ENCODE peak calls at places on chromosomes 3 and 15, in eight cellular contexts. I is stomach; N is Caco-2; K is CD4-positive, CD25-positive, alpha-beta regulatory T cell; X is neuronal stem cell; D is HepG2; U is HCT116; S is fibroblast of lung. H is an unnamed sample. For H3K9me3 and H3K4me1, the result is how much of the 10 kb centered on the place peaks cover.

GRCh38 chr3:43773273-43774104 is 82.8 kb downstream of the ABHD5 start:
- DNase-seq in X (no peak), U (no peak), S (peak), I (peak), N (no peak), K (no peak), D (peak), H (no peak)

GRCh38 chr3:158823426-158823825 is 21.6 kb downstream of the MFSD1 start:
- DNase-seq in N (no peak), D (no peak), S (no peak), I (no peak), X (no peak), K (no peak), U (no peak), H (no peak)

GRCh38 chr15:83174891-83175290 is 32.7 kb downstream of the HDGFL3 start:
- DNase-seq in K (no peak), S (no peak), I (no peak), D (no peak), U (no peak), X (no peak), N (no peak), H (no peak)

GRCh38 chr3:128068156-128068620 is 16.0 kb downstream of the SEC61A1 start:
- DNase-seq in K (no peak), I (no peak), D (peak), U (peak), X (peak), S (no peak), N (no peak), H (peak)

GRCh38 chr3:16151109-16151508 is 23.4 kb upstream of the GALNT15 start:
- DNase-seq in N (no peak), U (no peak), K (no peak), S (peak), I (no peak), X (no peak), D (no peak), H (no peak)

GRCh38 chr3:128317101-128317697 is 149.5 kb downstream of the DNAJB8 start:
- DNase-seq in X (no peak), S (no peak), N (no peak), K (no peak), I (peak), U (no peak), D (no peak), H (no peak)

GRCh38 chr3:119301001-119301400 is 6.8 kb downstream of the ARHGAP31 start:
- DNase-seq in U (no peak), S (no peak), X (no peak), D (no peak), N (no peak), I (no peak), K (no peak), H (no peak)

GRCh38 chr15:91022832-91023129 is 387 bp upstream of the VPS33B start:
- DNase-seq in X (no peak), I (no peak), S (no peak), K (no peak), D (no peak), U (no peak), N (no peak), H (no peak)

GRCh38 chr15:77852241-77853007 is 219.7 kb upstream of the LINGO1 start:
- DNase-seq in S (no peak), N (no peak), X (no peak), U (no peak), I (no peak), K (no peak), D (no peak), H (no peak)

GRCh38 chr3:194464692-194465091 is 22.1 kb downstream of the ATP13A3 start:
- DNase-seq in U (no peak), X (no peak), K (no peak), D (no peak), N (no peak), S (no peak), I (no peak), H (no peak)

GRCh38 chr3:12421132-12421531 is 63.1 kb upstream of the TSEN2 start:
- DNase-seq in D (no peak), U (no peak), S (no peak), I (no peak), N (no peak), K (no peak), X (no peak), H (no peak)

GRCh38 chr3:184380210-184380626 is 364 bp downstream of the CHRD start:
- DNase-seq in X (no peak), N (peak), S (peak), I (peak), U (no peak), K (no peak), D (peak), H (no peak)

GRCh38 chr3:50194903-50195500 is 3.6 kb downstream of the GNAT1 start:
- DNase-seq in I (no peak), X (no peak), N (no peak), K (no peak), U (peak), D (peak), S (no peak), H (peak)

GRCh38 chr15:63490345-63491034 is 13.9 kb upstream of the USP3 start:
- DNase-seq in X (no peak), D (no peak), I (no peak), N (no peak), K (no peak), S (no peak), U (no peak), H (no peak)

GRCh38 chr3:153513236-153513635 is 351.2 kb downstream of the RAP2B start:
- DNase-seq in N (no peak), K (no peak), X (no peak), D (peak), S (no peak), U (peak), I (no peak), H (no peak)

GRCh38 chr3:37989821-37990480 is 635 bp upstream of the VILL start:
- DNase-seq in X (no peak), K (no peak), D (no peak), N (no peak), U (no peak), S (no peak), I (peak), H (no peak)

GRCh38 chr3:81726132-81726531 is 35.3 kb downstream of the GBE1 start:
- DNase-seq in S (peak), K (no peak), N (no peak), U (no peak), D (no peak), X (no peak), I (no peak), H (no peak)

GRCh38 chr3:81732642-81733041 is 28.8 kb downstream of the GBE1 start:
- DNase-seq in N (no peak), K (no peak), D (no peak), X (no peak), U (no peak), S (no peak), I (no peak), H (no peak)

GRCh38 chr3:81723732-81724313 is 37.6 kb downstream of the GBE1 start:
- DNase-seq in S (peak), D (peak), U (no peak), I (no peak), N (no peak), X (no peak), K (no peak), H (no peak)

GRCh38 chr3:81726735-81727134 is 34.7 kb downstream of the GBE1 start:
- DNase-seq in D (no peak), K (no peak), S (peak), U (no peak), N (no peak), I (no peak), X (no peak), H (no peak)

GRCh38 chr3:81728766-81729544 is 32.5 kb downstream of the GBE1 start:
- DNase-seq in S (peak), K (no peak), U (no peak), N (no peak), I (no peak), D (no peak), X (no peak), H (no peak)
- H3K4me3 ChIP-seq in S (no peak), K (no peak), U (no peak), N (no peak), I (no peak), D (no peak), X (no peak), H (no peak)

GRCh38 chr3:196518999-196519737 is 4.0 kb upstream of the SMCO1 start:
- DNase-seq in S (peak), X (no peak), U (peak), I (peak), D (peak), N (peak), K (peak), H (no peak)
- H3K9me3 ChIP-seq in S (under half), X (under half), U (under half), I (under half), D (under half), N (under half), K (under half), H (half or more)

GRCh38 chr3:45887285-45887684 is 942 bp downstream of the CCR9 start:
- DNase-seq in D (no peak), K (no peak), U (no peak), N (no peak), X (no peak), I (no peak), S (peak), H (no peak)
- H3K4me1 ChIP-seq in D (under half), K (under half), U (under half), N (under half), X (under half), I (under half), S (under half), H (under half)

GRCh38 chr15:43748376-43748775 is 2.1 kb downstream of the PDIA3 start:
- DNase-seq in U (no peak), N (no peak), S (peak), I (no peak), D (no peak), K (no peak), X (no peak), H (peak)
- H3K4me3 ChIP-seq in U (no peak), N (no peak), S (peak), I (peak), D (peak), K (peak), X (peak), H (peak)

GRCh38 chr15:25243800-25244097 is 195.1 kb downstream of the UBE3A start:
- DNase-seq in S (no peak), U (no peak), N (no peak), K (no peak), D (no peak), I (no peak), X (no peak), H (no peak)

GRCh38 chr15:25245801-25246622 is 192.8 kb downstream of the UBE3A start:
- DNase-seq in S (no peak), X (no peak), I (no peak), D (no peak), K (no peak), U (no peak), N (no peak), H (no peak)

GRCh38 chr15:25242957-25243799 is 195.6 kb downstream of the UBE3A start:
- DNase-seq in N (no peak), U (no peak), D (no peak), K (no peak), I (peak), S (no peak), X (no peak), H (no peak)

GRCh38 chr15:25246641-25247417 is 192.0 kb downstream of the UBE3A start:
- DNase-seq in S (no peak), X (no peak), I (peak), K (no peak), N (no peak), U (no peak), D (no peak), H (no peak)

DNA sequence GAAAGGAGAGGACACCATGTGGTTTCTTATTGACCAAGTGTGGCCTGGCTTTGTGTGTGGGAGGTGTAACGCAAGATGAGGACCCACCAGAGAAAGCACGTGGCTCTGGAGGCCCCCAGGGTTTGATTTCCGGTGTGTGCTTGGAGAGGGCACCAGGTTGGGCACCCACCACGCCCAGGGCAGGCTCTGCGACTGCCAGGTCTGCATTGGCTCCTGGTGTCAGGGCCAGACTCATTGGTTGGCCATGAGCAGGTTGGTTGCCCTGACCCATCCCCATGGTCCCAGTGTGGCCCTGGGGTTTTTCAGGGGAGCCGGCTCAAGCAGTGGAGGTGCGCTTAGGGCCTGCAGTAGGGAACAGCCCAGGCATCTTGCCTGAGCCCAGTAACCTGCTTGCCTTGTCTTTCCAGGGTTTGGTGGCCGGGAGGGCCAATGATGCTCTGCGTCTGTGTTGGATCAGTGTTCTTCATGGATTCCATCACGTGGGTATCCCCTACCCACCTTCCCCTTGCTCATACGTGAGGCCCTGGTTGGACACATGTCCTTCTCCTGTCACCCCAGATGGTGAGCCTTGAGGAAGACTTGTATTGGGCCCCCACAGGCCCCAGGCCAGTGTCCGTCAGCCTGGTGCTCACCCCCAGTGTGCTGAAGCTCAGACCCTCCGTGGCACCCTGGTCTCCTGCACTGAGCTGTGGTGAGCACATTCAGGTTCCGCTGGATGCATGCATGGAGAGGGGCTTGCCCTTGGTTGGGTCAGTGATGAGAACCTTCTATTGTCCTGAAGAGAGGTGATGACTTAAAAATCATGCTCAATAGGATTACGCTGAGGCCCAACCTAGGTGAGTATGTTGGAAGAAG is 193.9 kb downstream of the UBE3A start:
- DNase-seq in U (no peak), K (no peak), X (no peak), N (peak), S (no peak), D (no peak), I (peak), H (no peak)
- H3K9me3 ChIP-seq in U (under half), K (under half), X (under half), N (under half), S (under half), D (half or more), I (under half), H (under half)

H was measured in naive thymus-derived CD4-positive, alpha-beta T cell.